ENCODE peak calls at places on chromosomes 2 and 18, in five cellular contexts. V is sigmoid colon, B is fibroblast of mammary gland, G is right atrium auricular region, O is brain microvascular endothelial cell. K is an unnamed sample.

GRCh38 chr2:219661955-219662395 is 34.5 kb downstream of the SLC4A3 start:
- DNase-seq in B (peak; percentile 54), V (no peak), O (peak; percentile 67), G (no peak), K (no peak)

GRCh38 chr2:122168799-122169198 is 413.3 kb downstream of the TSN start:
- DNase-seq in G (no peak), V (no peak), B (no peak), O (no peak), K (no peak)

GRCh38 chr2:226649201-226649600 is 150.4 kb downstream of the IRS1 start:
- DNase-seq in G (no peak), V (no peak), B (no peak), O (no peak), K (no peak)

GRCh38 chr2:191687867-191688266 is 9.9 kb downstream of the NABP1 start:
- DNase-seq in B (no peak), O (no peak), V (no peak), G (no peak), K (no peak)

GRCh38 chr2:151799886-151800292 is 28.3 kb downstream of the ARL5A start:
- DNase-seq in G (no peak), V (no peak), O (no peak), B (no peak), K (no peak)

GRCh38 chr2:15919716-15920444 is 20.5 kb upstream of the MYCN start:
- DNase-seq in O (no peak), V (no peak), B (no peak), G (no peak), K (no peak)

GRCh38 chr2:23925702-23926288 is 1.1 kb downstream of the ATAD2B start:
- DNase-seq in V (peak; percentile 82), B (peak; percentile 72), G (peak; percentile 79), O (peak; percentile 58), K (peak; percentile 27)

GRCh38 chr18:23236876-23237468 is 101.7 kb downstream of the CABLES1 start:
- DNase-seq in B (no peak), G (no peak), V (no peak), O (no peak), K (no peak)

DNA sequence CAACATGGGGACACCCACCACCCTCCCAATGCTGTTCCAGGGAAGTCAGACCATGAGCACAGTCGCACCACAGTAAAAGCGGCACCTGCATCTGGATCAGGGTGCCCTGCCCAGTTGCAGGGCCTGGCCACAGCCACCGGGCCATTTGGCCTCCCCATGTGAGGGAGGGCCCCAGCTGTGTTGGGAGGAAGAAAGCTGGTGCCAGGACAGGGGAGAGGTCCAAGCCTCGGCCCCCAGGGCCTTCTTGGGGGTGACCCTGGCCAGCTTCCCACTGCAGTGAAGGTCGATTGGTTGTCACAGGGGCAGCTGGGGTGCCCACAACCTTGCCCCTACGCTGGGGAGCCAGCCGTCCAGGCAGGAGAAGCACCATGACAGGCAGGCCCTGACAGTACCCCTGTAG is 183.2 kb upstream of the RAB6C start:
- DNase-seq in V (no peak), B (no peak), O (no peak), G (no peak), K (no peak)
- H3K4me3 ChIP-seq in V (no peak overlapping the region), B (no peak overlapping the region), O (no peak overlapping the region), G (no peak overlapping the region), K (no peak overlapping the region)

GRCh38 chr2:171966688-171967087 is 33.1 kb upstream of the METAP1D start:
- DNase-seq in V (no peak), B (no peak), O (no peak), G (no peak), K (no peak)

GRCh38 chr2:171966268-171966667 is 33.5 kb upstream of the METAP1D start:
- DNase-seq in V (no peak), O (no peak), G (no peak), B (no peak), K (no peak)

GRCh38 chr2:171965238-171965637 is 34.5 kb upstream of the METAP1D start:
- DNase-seq in G (no peak), O (no peak), B (no peak), V (no peak), K (no peak)

GRCh38 chr2:171964328-171964727 is 35.4 kb upstream of the METAP1D start:
- DNase-seq in O (no peak), V (no peak), G (no peak), B (no peak), K (no peak)

DNA sequence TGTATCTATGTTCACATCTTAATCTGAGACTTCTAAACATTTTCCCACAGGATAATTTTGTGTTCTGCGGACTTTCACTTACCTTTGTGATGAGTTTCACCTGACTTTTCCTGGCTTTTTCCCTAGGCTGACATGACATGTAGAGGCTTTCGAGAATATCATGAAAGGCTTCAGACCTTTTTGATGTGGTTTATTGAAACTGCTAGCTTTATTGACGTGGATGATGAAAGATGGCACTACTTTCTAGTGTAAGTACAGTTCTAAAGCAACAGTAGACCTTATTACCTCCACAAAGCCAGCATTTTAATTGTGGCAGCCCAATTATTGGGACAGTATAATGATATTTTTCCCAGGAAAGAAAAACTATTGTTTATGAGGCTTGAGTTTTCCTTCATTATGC is 34.1 kb upstream of the METAP1D start:
- DNase-seq in G (no peak), V (no peak), O (no peak), B (no peak), K (no peak)
- TF ChIP-seq CTCF in G (no peak), V (no peak), O (no peak), B (no peak), K (no peak)

GRCh38 chr18:48955528-48956261 is 4.9 kb upstream of the SMAD7 start:
- DNase-seq in O (peak; percentile 84), V (peak; percentile 87), B (peak; percentile 80), G (peak; percentile 90), K (no peak)
- H3K4me3 ChIP-seq in O (no peak overlapping the region), V (no peak overlapping the region), B (no peak overlapping the region), G (no peak overlapping the region), K (no peak overlapping the region)

DNA sequence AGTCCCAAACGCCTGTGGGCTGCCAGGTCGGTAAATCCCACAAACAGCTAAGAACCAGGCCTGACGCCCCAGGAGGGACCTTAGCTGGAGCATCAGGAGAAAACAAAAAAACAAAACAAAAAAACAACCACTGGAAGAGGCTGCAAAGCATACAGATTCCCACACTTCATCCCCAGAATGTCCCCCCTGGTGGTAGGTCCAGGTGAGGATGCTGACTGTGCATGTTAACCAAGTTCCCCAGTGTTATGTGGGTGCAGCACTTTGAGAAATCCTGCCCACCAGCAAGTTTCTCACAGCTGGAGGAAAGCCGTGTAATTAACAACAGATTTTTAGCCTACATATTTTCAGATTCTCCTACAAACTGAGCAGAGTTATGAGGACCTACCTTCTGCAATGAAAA is 15.1 kb downstream of the ST3GAL5 start:
- DNase-seq in G (no peak), V (no peak), B (no peak), O (no peak), K (no peak)
- TF ChIP-seq CTCF in G (peak; percentile 15), V (no peak), B (peak; percentile 30), O (peak; percentile 68), K (no peak)

GRCh38 chr2:160492401-160493226 is 993 bp downstream of the RBMS1 start:
- DNase-seq in V (peak; percentile 86), G (peak; percentile 73), O (peak; percentile 60), B (peak; percentile 59), K (no peak)

GRCh38 chr2:160489096-160489495 is 4.5 kb downstream of the RBMS1 start:
- DNase-seq in G (no peak), V (no peak), B (peak; percentile 44), O (no peak), K (no peak)

GRCh38 chr2:160491922-160492371 is 1.7 kb downstream of the RBMS1 start:
- DNase-seq in O (peak; percentile 72), B (peak; percentile 75), G (no peak), V (no peak), K (no peak)

GRCh38 chr2:160493227-160494028 is at the start of gene RBMS1:
- DNase-seq in V (peak; percentile 83), G (no peak), O (peak; percentile 25), B (peak; percentile 44), K (no peak)

DNA sequence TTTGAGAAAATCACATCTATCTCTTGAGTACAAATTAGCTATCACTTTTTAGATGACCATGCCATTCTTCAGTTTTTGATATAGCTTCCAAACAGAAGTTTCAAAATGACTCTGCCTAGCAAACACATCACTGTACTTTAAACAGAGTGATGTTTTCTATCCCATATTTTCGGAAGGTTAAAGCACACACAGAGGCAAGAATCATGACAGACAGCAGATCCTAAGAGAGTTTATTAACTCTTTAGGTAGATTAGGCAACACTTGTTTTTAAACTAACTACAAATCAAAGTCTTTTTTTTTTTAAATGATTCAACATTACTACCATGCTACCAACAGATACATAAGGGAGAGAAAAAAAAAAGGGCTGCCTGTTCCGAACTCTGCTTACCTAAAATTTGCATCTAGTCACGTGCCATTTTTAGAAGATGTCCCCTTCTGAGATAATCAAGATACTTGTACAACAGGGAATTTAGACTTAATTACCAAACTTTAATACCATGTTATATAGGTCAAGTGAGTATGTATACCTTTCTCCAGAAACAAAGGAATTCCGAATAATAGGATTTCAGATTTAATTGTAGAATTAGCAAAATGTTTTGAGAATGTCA is 2.7 kb downstream of the RBMS1 start:
- DNase-seq in B (peak; percentile 7), V (no peak), G (no peak), O (no peak), K (no peak)
- H3K4me3 ChIP-seq in B (peak overlapping the region; percentile 77), V (peak overlapping the region; percentile 93), G (peak overlapping the region; percentile 92), O (peak overlapping the region; percentile 82), K (peak overlapping the region; percentile 92)

DNA sequence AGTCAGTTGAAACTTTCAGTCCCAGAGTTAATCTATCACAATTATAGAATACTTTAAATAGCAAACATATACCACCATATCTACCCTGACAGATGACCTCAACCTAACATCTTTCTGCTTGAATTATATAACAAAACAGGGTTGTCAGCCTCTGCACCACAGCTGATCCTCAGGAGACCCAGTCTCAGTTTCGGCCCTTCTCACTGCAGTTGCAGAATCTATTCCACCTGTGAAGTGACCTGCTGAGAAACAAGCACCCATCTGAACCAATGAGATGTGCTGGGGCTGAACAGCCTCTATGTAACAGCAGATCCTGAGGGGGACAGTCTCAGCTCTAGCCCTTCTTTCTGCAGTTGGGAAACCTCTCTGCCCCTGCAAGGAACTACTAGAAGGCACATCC is 567.6 kb downstream of the KCNJ3 start:
- DNase-seq in O (no peak), G (no peak), V (no peak), B (no peak), K (no peak)
- TF ChIP-seq CTCF in O (no peak), G (no peak), V (no peak), B (no peak), K (no peak)

GRCh38 chr2:218006741-218007140 is 3.9 kb upstream of the TNS1 start:
- DNase-seq in G (no peak), O (no peak), B (peak; percentile 96), V (no peak), K (no peak)
- H3K4me3 ChIP-seq in G (no peak overlapping the region), O (no peak overlapping the region), B (no peak overlapping the region), V (no peak overlapping the region), K (no peak overlapping the region)

K was measured in esophagus squamous epithelium.